ENCODE peak calls at places on chromosomes 3 and 15, in seven cellular contexts. X is astrocyte of the spinal cord, L is glutamatergic neuron, H is neural crest cell, I is fibroblast of mammary gland, O is heart right ventricle, W is A549. P is an unnamed sample.

GRCh38 chr15:69497634-69498033 is 45.0 kb downstream of the RPLP1 start:
- DNase-seq in X (no peak), L (no peak), O (no peak), H (no peak), W (no peak), I (no peak), P (no peak)

GRCh38 chr3:150765949-150766720 is 3.2 kb upstream of the SIAH2 start:
- DNase-seq in O (no peak), X (peak), W (no peak), H (no peak), L (no peak), I (peak), P (peak)

GRCh38 chr15:64045106-64045435 is 1.2 kb downstream of the DAPK2 start:
- DNase-seq in X (no peak), W (no peak), O (no peak), H (no peak), L (no peak), I (no peak), P (no peak)

GRCh38 chr3:4978259-4978965 is 825 bp upstream of the BHLHE40 start:
- DNase-seq in X (peak), O (peak), L (peak), I (peak), W (peak), H (peak), P (peak)

GRCh38 chr3:9396301-9396631 is 1.1 kb upstream of the SETD5 start:
- DNase-seq in X (peak), L (peak), H (no peak), W (peak), I (peak), O (no peak), P (peak)

GRCh38 chr3:42118762-42119361 is 27.7 kb downstream of the TRAK1 start:
- DNase-seq in X (peak), H (no peak), L (peak), W (peak), I (peak), O (no peak), P (peak)

GRCh38 chr3:126340081-126340511 is 17.1 kb downstream of the KLF15 start:
- DNase-seq in L (no peak), X (no peak), H (no peak), I (peak), W (no peak), O (no peak), P (no peak)

GRCh38 chr15:52288051-52288942 is 7.3 kb downstream of the MYO5C start:
- DNase-seq in I (no peak), O (no peak), H (no peak), X (peak), W (peak), L (no peak), P (no peak)

GRCh38 chr3:78754066-78754743 is 1013.6 kb downstream of the ROBO1 start:
- DNase-seq in W (no peak), L (no peak), O (no peak), I (peak), H (no peak), X (peak), P (peak)

GRCh38 chr3:129654126-129654525 is 47.6 kb upstream of the PLXND1 start:
- DNase-seq in W (no peak), O (no peak), L (no peak), X (peak), H (no peak), I (peak), P (peak)

GRCh38 chr3:123331006-123331405 is 117.9 kb downstream of the ADCY5 start:
- DNase-seq in W (no peak), H (no peak), X (no peak), O (peak), L (no peak), I (no peak), P (no peak)
- TF ChIP-seq CTCF in W (no peak), H (no peak), X (no peak), O (no peak), L (no peak), I (no peak), P (no peak)

DNA sequence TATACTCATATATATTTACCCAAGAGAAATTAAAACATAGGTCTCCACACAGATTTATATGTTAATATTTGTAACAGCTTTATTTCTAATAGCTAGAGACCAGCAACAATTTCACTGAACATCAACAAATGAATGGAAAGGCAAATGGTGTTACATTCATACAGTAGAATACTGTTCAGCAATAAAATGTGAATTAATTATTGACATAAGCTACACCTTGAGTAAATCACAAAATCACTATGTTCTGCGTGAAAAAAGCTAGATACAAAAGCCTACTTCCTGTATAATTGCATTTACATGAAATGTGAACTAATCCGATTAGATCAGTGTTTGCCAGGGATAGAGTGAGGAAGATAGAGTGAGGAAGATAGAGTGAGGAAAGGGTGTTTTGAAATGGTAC is 945.7 kb downstream of the SQOR start:
- DNase-seq in L (no peak), I (no peak), W (no peak), H (no peak), O (no peak), X (no peak), P (no peak)
- TF ChIP-seq CTCF in L (no peak), I (no peak), W (no peak), H (no peak), O (no peak), X (no peak), P (no peak)

GRCh38 chr15:42145546-42146455 is 10.6 kb downstream of the PLA2G4F start:
- DNase-seq in W (no peak), L (no peak), I (no peak), O (no peak), X (no peak), H (no peak), P (no peak)
- TF ChIP-seq CTCF in W (no peak), L (no peak), I (no peak), O (no peak), X (no peak), H (no peak), P (no peak)

GRCh38 chr15:101608182-101608581 is 44.0 kb downstream of the TM2D3 start:
- DNase-seq in W (no peak), O (no peak), H (no peak), L (no peak), X (no peak), I (no peak), P (no peak)
- TF ChIP-seq CTCF in W (no peak), O (no peak), H (no peak), L (no peak), X (no peak), I (no peak), P (no peak)